ENCODE peak calls at places on chromosomes 1 and 21, in ten cellular contexts. One of them, this sample, is unnamed.

GRCh38 chr1:241163363-241163762 is 193.6 kb downstream of the RGS7 start:
- DNase-seq in dermis blood vessel endothelial cell: no peak
- DNase-seq in cardiac muscle cell: no peak
- DNase-seq in T-helper 2 cell: no peak
- DNase-seq in activated gamma-delta T cell treated with anti-CD3 and anti-CD28 coated beads, Interleukin-2, amount 50 U/mL, for 16 hours: no peak
- DNase-seq in T-helper 22 cell: no peak
- DNase-seq in posterior vena cava: no peak
- DNase-seq in amniotic stem cell: no peak
- DNase-seq in nephron progenitor cell: no peak
- DNase-seq in effector memory CD4-positive, alpha-beta T cell: no peak
- DNase-seq in this sample: no peak

GRCh38 chr1:9908846-9909221 is 1.2 kb downstream of the CTNNBIP1 start:
- DNase-seq in effector memory CD4-positive, alpha-beta T cell: no peak
- DNase-seq in cardiac muscle cell: no peak
- DNase-seq in activated gamma-delta T cell treated with anti-CD3 and anti-CD28 coated beads, Interleukin-2, amount 50 U/mL, for 16 hours: no peak
- DNase-seq in dermis blood vessel endothelial cell: no peak
- DNase-seq in nephron progenitor cell: no peak
- DNase-seq in posterior vena cava: no peak
- DNase-seq in T-helper 2 cell: no peak
- DNase-seq in T-helper 22 cell: no peak
- DNase-seq in amniotic stem cell: no peak
- DNase-seq in this sample: no peak

GRCh38 chr1:230073371-230074035 is 6.5 kb downstream of the GALNT2 start:
- DNase-seq in effector memory CD4-positive, alpha-beta T cell: no peak
- DNase-seq in activated gamma-delta T cell treated with anti-CD3 and anti-CD28 coated beads, Interleukin-2, amount 50 U/mL, for 16 hours: no peak
- DNase-seq in dermis blood vessel endothelial cell: no peak
- DNase-seq in posterior vena cava: no peak
- DNase-seq in cardiac muscle cell: no peak
- DNase-seq in nephron progenitor cell: no peak
- DNase-seq in T-helper 2 cell: no peak
- DNase-seq in T-helper 22 cell: no peak
- DNase-seq in amniotic stem cell: peak
- DNase-seq in this sample: no peak

GRCh38 chr1:40382110-40382464 is 8.6 kb downstream of the SMAP2 start:
- DNase-seq in cardiac muscle cell: no peak
- DNase-seq in effector memory CD4-positive, alpha-beta T cell: no peak
- DNase-seq in dermis blood vessel endothelial cell: no peak
- DNase-seq in posterior vena cava: no peak
- DNase-seq in T-helper 2 cell: no peak
- DNase-seq in activated gamma-delta T cell treated with anti-CD3 and anti-CD28 coated beads, Interleukin-2, amount 50 U/mL, for 16 hours: no peak
- DNase-seq in nephron progenitor cell: no peak
- DNase-seq in T-helper 22 cell: no peak
- DNase-seq in amniotic stem cell: no peak
- DNase-seq in this sample: no peak

GRCh38 chr1:225299624-225300023 is 128.2 kb downstream of the LBR start:
- DNase-seq in T-helper 22 cell: no peak
- DNase-seq in amniotic stem cell: no peak
- DNase-seq in cardiac muscle cell: no peak
- DNase-seq in T-helper 2 cell: no peak
- DNase-seq in activated gamma-delta T cell treated with anti-CD3 and anti-CD28 coated beads, Interleukin-2, amount 50 U/mL, for 16 hours: no peak
- DNase-seq in posterior vena cava: no peak
- DNase-seq in effector memory CD4-positive, alpha-beta T cell: no peak
- DNase-seq in nephron progenitor cell: no peak
- DNase-seq in dermis blood vessel endothelial cell: no peak
- DNase-seq in this sample: no peak

GRCh38 chr1:91757760-91758545 is 128.0 kb downstream of the TGFBR3 start:
- DNase-seq in T-helper 22 cell: no peak
- DNase-seq in activated gamma-delta T cell treated with anti-CD3 and anti-CD28 coated beads, Interleukin-2, amount 50 U/mL, for 16 hours: no peak
- DNase-seq in nephron progenitor cell: no peak
- DNase-seq in dermis blood vessel endothelial cell: no peak
- DNase-seq in posterior vena cava: no peak
- DNase-seq in T-helper 2 cell: no peak
- DNase-seq in cardiac muscle cell: no peak
- DNase-seq in amniotic stem cell: no peak
- DNase-seq in effector memory CD4-positive, alpha-beta T cell: no peak
- DNase-seq in this sample: no peak

GRCh38 chr1:67793562-67793961 is 39.7 kb downstream of the GNG12 start:
- DNase-seq in activated gamma-delta T cell treated with anti-CD3 and anti-CD28 coated beads, Interleukin-2, amount 50 U/mL, for 16 hours: no peak
- DNase-seq in effector memory CD4-positive, alpha-beta T cell: no peak
- DNase-seq in dermis blood vessel endothelial cell: peak
- DNase-seq in nephron progenitor cell: no peak
- DNase-seq in T-helper 22 cell: no peak
- DNase-seq in T-helper 2 cell: no peak
- DNase-seq in cardiac muscle cell: no peak
- DNase-seq in posterior vena cava: no peak
- DNase-seq in amniotic stem cell: no peak
- DNase-seq in this sample: no peak

GRCh38 chr1:151980287-151981177 is 13.1 kb downstream of the S100A10 start:
- DNase-seq in activated gamma-delta T cell treated with anti-CD3 and anti-CD28 coated beads, Interleukin-2, amount 50 U/mL, for 16 hours: no peak
- DNase-seq in dermis blood vessel endothelial cell: peak
- DNase-seq in effector memory CD4-positive, alpha-beta T cell: no peak
- DNase-seq in T-helper 2 cell: no peak
- DNase-seq in posterior vena cava: peak
- DNase-seq in cardiac muscle cell: no peak
- DNase-seq in amniotic stem cell: no peak
- DNase-seq in nephron progenitor cell: no peak
- DNase-seq in T-helper 22 cell: no peak
- DNase-seq in this sample: no peak

GRCh38 chr1:236893626-236894545 is 98.8 kb downstream of the MTR start:
- DNase-seq in T-helper 22 cell: no peak
- DNase-seq in nephron progenitor cell: no peak
- DNase-seq in T-helper 2 cell: no peak
- DNase-seq in activated gamma-delta T cell treated with anti-CD3 and anti-CD28 coated beads, Interleukin-2, amount 50 U/mL, for 16 hours: no peak
- DNase-seq in dermis blood vessel endothelial cell: no peak
- DNase-seq in effector memory CD4-positive, alpha-beta T cell: no peak
- DNase-seq in amniotic stem cell: no peak
- DNase-seq in cardiac muscle cell: no peak
- DNase-seq in posterior vena cava: no peak
- DNase-seq in this sample: no peak

GRCh38 chr1:198529414-198529813 is 11.1 kb downstream of the ATP6V1G3 start:
- DNase-seq in T-helper 22 cell: no peak
- DNase-seq in activated gamma-delta T cell treated with anti-CD3 and anti-CD28 coated beads, Interleukin-2, amount 50 U/mL, for 16 hours: no peak
- DNase-seq in cardiac muscle cell: no peak
- DNase-seq in T-helper 2 cell: no peak
- DNase-seq in dermis blood vessel endothelial cell: peak
- DNase-seq in effector memory CD4-positive, alpha-beta T cell: no peak
- DNase-seq in posterior vena cava: no peak
- DNase-seq in nephron progenitor cell: no peak
- DNase-seq in amniotic stem cell: peak
- DNase-seq in this sample: no peak

GRCh38 chr1:181592261-181592859 is 109.0 kb downstream of the CACNA1E start:
- DNase-seq in T-helper 2 cell: no peak
- DNase-seq in posterior vena cava: no peak
- DNase-seq in cardiac muscle cell: peak
- DNase-seq in effector memory CD4-positive, alpha-beta T cell: no peak
- DNase-seq in amniotic stem cell: no peak
- DNase-seq in dermis blood vessel endothelial cell: no peak
- DNase-seq in T-helper 22 cell: no peak
- DNase-seq in nephron progenitor cell: peak
- DNase-seq in activated gamma-delta T cell treated with anti-CD3 and anti-CD28 coated beads, Interleukin-2, amount 50 U/mL, for 16 hours: no peak
- DNase-seq in this sample: no peak

GRCh38 chr21:29449306-29449940 is 150.7 kb downstream of the BACH1 start:
- DNase-seq in dermis blood vessel endothelial cell: peak
- DNase-seq in T-helper 2 cell: no peak
- DNase-seq in T-helper 22 cell: no peak
- DNase-seq in cardiac muscle cell: no peak
- DNase-seq in amniotic stem cell: no peak
- DNase-seq in nephron progenitor cell: no peak
- DNase-seq in effector memory CD4-positive, alpha-beta T cell: no peak
- DNase-seq in posterior vena cava: no peak
- DNase-seq in activated gamma-delta T cell treated with anti-CD3 and anti-CD28 coated beads, Interleukin-2, amount 50 U/mL, for 16 hours: no peak
- DNase-seq in this sample: no peak

GRCh38 chr1:74842726-74843125 is 109.8 kb downstream of the TYW3 start:
- DNase-seq in activated gamma-delta T cell treated with anti-CD3 and anti-CD28 coated beads, Interleukin-2, amount 50 U/mL, for 16 hours: no peak
- DNase-seq in effector memory CD4-positive, alpha-beta T cell: no peak
- DNase-seq in nephron progenitor cell: no peak
- DNase-seq in dermis blood vessel endothelial cell: no peak
- DNase-seq in amniotic stem cell: no peak
- DNase-seq in posterior vena cava: no peak
- DNase-seq in T-helper 2 cell: no peak
- DNase-seq in T-helper 22 cell: no peak
- DNase-seq in cardiac muscle cell: no peak
- DNase-seq in this sample: no peak

GRCh38 chr1:16155537-16156410 is at the start of gene EPHA2:
- DNase-seq in dermis blood vessel endothelial cell: peak
- DNase-seq in activated gamma-delta T cell treated with anti-CD3 and anti-CD28 coated beads, Interleukin-2, amount 50 U/mL, for 16 hours: no peak
- DNase-seq in T-helper 2 cell: no peak
- DNase-seq in cardiac muscle cell: peak
- DNase-seq in amniotic stem cell: peak
- DNase-seq in nephron progenitor cell: peak
- DNase-seq in effector memory CD4-positive, alpha-beta T cell: no peak
- DNase-seq in posterior vena cava: peak
- DNase-seq in T-helper 22 cell: no peak
- DNase-seq in this sample: peak

GRCh38 chr1:233427907-233428306 is 100.4 kb downstream of the MAP3K21 start:
- DNase-seq in effector memory CD4-positive, alpha-beta T cell: no peak
- DNase-seq in amniotic stem cell: no peak
- DNase-seq in activated gamma-delta T cell treated with anti-CD3 and anti-CD28 coated beads, Interleukin-2, amount 50 U/mL, for 16 hours: no peak
- DNase-seq in T-helper 22 cell: no peak
- DNase-seq in nephron progenitor cell: no peak
- DNase-seq in T-helper 2 cell: no peak
- DNase-seq in cardiac muscle cell: no peak
- DNase-seq in posterior vena cava: no peak
- DNase-seq in dermis blood vessel endothelial cell: no peak
- DNase-seq in this sample: no peak

GRCh38 chr1:228445867-228446584 is 29.4 kb upstream of the TRIM17 start:
- DNase-seq in nephron progenitor cell: peak
- DNase-seq in posterior vena cava: peak
- DNase-seq in effector memory CD4-positive, alpha-beta T cell: no peak
- DNase-seq in cardiac muscle cell: peak
- DNase-seq in activated gamma-delta T cell treated with anti-CD3 and anti-CD28 coated beads, Interleukin-2, amount 50 U/mL, for 16 hours: no peak
- DNase-seq in T-helper 22 cell: no peak
- DNase-seq in T-helper 2 cell: no peak
- DNase-seq in amniotic stem cell: no peak
- DNase-seq in dermis blood vessel endothelial cell: peak
- DNase-seq in this sample: no peak

GRCh38 chr1:219568728-219569127 is 44.2 kb downstream of the ZC3H11B start:
- DNase-seq in posterior vena cava: no peak
- DNase-seq in effector memory CD4-positive, alpha-beta T cell: no peak
- DNase-seq in cardiac muscle cell: peak
- DNase-seq in nephron progenitor cell: no peak
- DNase-seq in amniotic stem cell: no peak
- DNase-seq in activated gamma-delta T cell treated with anti-CD3 and anti-CD28 coated beads, Interleukin-2, amount 50 U/mL, for 16 hours: no peak
- DNase-seq in dermis blood vessel endothelial cell: peak
- DNase-seq in T-helper 22 cell: no peak
- DNase-seq in T-helper 2 cell: no peak
- DNase-seq in this sample: no peak

GRCh38 chr1:186188004-186188539 is 187.0 kb downstream of the TPR start:
- DNase-seq in effector memory CD4-positive, alpha-beta T cell: no peak
- DNase-seq in activated gamma-delta T cell treated with anti-CD3 and anti-CD28 coated beads, Interleukin-2, amount 50 U/mL, for 16 hours: no peak
- DNase-seq in nephron progenitor cell: no peak
- DNase-seq in T-helper 22 cell: no peak
- DNase-seq in cardiac muscle cell: no peak
- DNase-seq in T-helper 2 cell: no peak
- DNase-seq in amniotic stem cell: peak
- DNase-seq in dermis blood vessel endothelial cell: peak
- DNase-seq in posterior vena cava: no peak
- DNase-seq in this sample: no peak

GRCh38 chr1:57017717-57018116 is 51.9 kb upstream of the C8B start:
- DNase-seq in dermis blood vessel endothelial cell: no peak
- DNase-seq in T-helper 22 cell: no peak
- DNase-seq in amniotic stem cell: no peak
- DNase-seq in T-helper 2 cell: no peak
- DNase-seq in activated gamma-delta T cell treated with anti-CD3 and anti-CD28 coated beads, Interleukin-2, amount 50 U/mL, for 16 hours: no peak
- DNase-seq in posterior vena cava: no peak
- DNase-seq in cardiac muscle cell: no peak
- DNase-seq in nephron progenitor cell: no peak
- DNase-seq in effector memory CD4-positive, alpha-beta T cell: no peak
- DNase-seq in this sample: no peak

GRCh38 chr1:14790967-14791366 is 192.5 kb downstream of the KAZN start:
- DNase-seq in posterior vena cava: no peak
- DNase-seq in dermis blood vessel endothelial cell: no peak
- DNase-seq in nephron progenitor cell: no peak
- DNase-seq in T-helper 22 cell: no peak
- DNase-seq in amniotic stem cell: no peak
- DNase-seq in activated gamma-delta T cell treated with anti-CD3 and anti-CD28 coated beads, Interleukin-2, amount 50 U/mL, for 16 hours: no peak
- DNase-seq in effector memory CD4-positive, alpha-beta T cell: no peak
- DNase-seq in cardiac muscle cell: no peak
- DNase-seq in T-helper 2 cell: no peak
- DNase-seq in this sample: peak

GRCh38 chr21:43917515-43918384 is 52.7 kb downstream of the AGPAT3 start:
- DNase-seq in T-helper 22 cell: no peak
- DNase-seq in T-helper 2 cell: no peak
- DNase-seq in effector memory CD4-positive, alpha-beta T cell: no peak
- DNase-seq in activated gamma-delta T cell treated with anti-CD3 and anti-CD28 coated beads, Interleukin-2, amount 50 U/mL, for 16 hours: no peak
- DNase-seq in posterior vena cava: peak
- DNase-seq in amniotic stem cell: no peak
- DNase-seq in dermis blood vessel endothelial cell: no peak
- DNase-seq in cardiac muscle cell: no peak
- DNase-seq in nephron progenitor cell: no peak
- DNase-seq in this sample: peak

GRCh38 chr1:174963547-174964125 is 36.1 kb upstream of the CACYBP start:
- DNase-seq in T-helper 22 cell: no peak
- DNase-seq in amniotic stem cell: no peak
- DNase-seq in nephron progenitor cell: no peak
- DNase-seq in T-helper 2 cell: no peak
- DNase-seq in activated gamma-delta T cell treated with anti-CD3 and anti-CD28 coated beads, Interleukin-2, amount 50 U/mL, for 16 hours: no peak
- DNase-seq in effector memory CD4-positive, alpha-beta T cell: no peak
- DNase-seq in dermis blood vessel endothelial cell: no peak
- DNase-seq in posterior vena cava: no peak
- DNase-seq in cardiac muscle cell: no peak
- DNase-seq in this sample: no peak

GRCh38 chr1:42880384-42880783 is 34.0 kb downstream of the ZNF691 start:
- DNase-seq in dermis blood vessel endothelial cell: no peak
- DNase-seq in amniotic stem cell: no peak
- DNase-seq in cardiac muscle cell: no peak
- DNase-seq in effector memory CD4-positive, alpha-beta T cell: no peak
- DNase-seq in nephron progenitor cell: no peak
- DNase-seq in activated gamma-delta T cell treated with anti-CD3 and anti-CD28 coated beads, Interleukin-2, amount 50 U/mL, for 16 hours: no peak
- DNase-seq in T-helper 22 cell: no peak
- DNase-seq in T-helper 2 cell: no peak
- DNase-seq in posterior vena cava: no peak
- DNase-seq in this sample: no peak

GRCh38 chr1:93775224-93775623 is 93.6 kb upstream of the BCAR3 start:
- DNase-seq in posterior vena cava: no peak
- DNase-seq in amniotic stem cell: no peak
- DNase-seq in effector memory CD4-positive, alpha-beta T cell: no peak
- DNase-seq in nephron progenitor cell: no peak
- DNase-seq in dermis blood vessel endothelial cell: no peak
- DNase-seq in activated gamma-delta T cell treated with anti-CD3 and anti-CD28 coated beads, Interleukin-2, amount 50 U/mL, for 16 hours: no peak
- DNase-seq in T-helper 22 cell: no peak
- DNase-seq in cardiac muscle cell: no peak
- DNase-seq in T-helper 2 cell: no peak
- DNase-seq in this sample: no peak

GRCh38 chr21:40846566-40847411 is at the start of gene DSCAM:
- DNase-seq in nephron progenitor cell: peak
- DNase-seq in T-helper 2 cell: no peak
- DNase-seq in activated gamma-delta T cell treated with anti-CD3 and anti-CD28 coated beads, Interleukin-2, amount 50 U/mL, for 16 hours: no peak
- DNase-seq in dermis blood vessel endothelial cell: no peak
- DNase-seq in T-helper 22 cell: no peak
- DNase-seq in cardiac muscle cell: peak
- DNase-seq in effector memory CD4-positive, alpha-beta T cell: no peak
- DNase-seq in posterior vena cava: no peak
- DNase-seq in amniotic stem cell: no peak
- DNase-seq in this sample: no peak

GRCh38 chr1:240244968-240245628 is 153.4 kb downstream of the FMN2 start:
- DNase-seq in T-helper 22 cell: no peak
- DNase-seq in posterior vena cava: no peak
- DNase-seq in amniotic stem cell: peak
- DNase-seq in activated gamma-delta T cell treated with anti-CD3 and anti-CD28 coated beads, Interleukin-2, amount 50 U/mL, for 16 hours: no peak
- DNase-seq in dermis blood vessel endothelial cell: no peak
- DNase-seq in nephron progenitor cell: no peak
- DNase-seq in cardiac muscle cell: no peak
- DNase-seq in T-helper 2 cell: no peak
- DNase-seq in effector memory CD4-positive, alpha-beta T cell: no peak
- DNase-seq in this sample: no peak

GRCh38 chr1:157119448-157119847 is 18.7 kb downstream of the ETV3 start:
- DNase-seq in nephron progenitor cell: no peak
- DNase-seq in T-helper 2 cell: no peak
- DNase-seq in cardiac muscle cell: no peak
- DNase-seq in activated gamma-delta T cell treated with anti-CD3 and anti-CD28 coated beads, Interleukin-2, amount 50 U/mL, for 16 hours: no peak
- DNase-seq in dermis blood vessel endothelial cell: no peak
- DNase-seq in amniotic stem cell: no peak
- DNase-seq in posterior vena cava: no peak
- DNase-seq in T-helper 22 cell: no peak
- DNase-seq in effector memory CD4-positive, alpha-beta T cell: no peak
- DNase-seq in this sample: no peak

GRCh38 chr1:81327743-81328142 is 473.0 kb upstream of the ADGRL2 start:
- DNase-seq in nephron progenitor cell: no peak
- DNase-seq in dermis blood vessel endothelial cell: no peak
- DNase-seq in T-helper 2 cell: no peak
- DNase-seq in cardiac muscle cell: no peak
- DNase-seq in amniotic stem cell: no peak
- DNase-seq in T-helper 22 cell: no peak
- DNase-seq in effector memory CD4-positive, alpha-beta T cell: no peak
- DNase-seq in activated gamma-delta T cell treated with anti-CD3 and anti-CD28 coated beads, Interleukin-2, amount 50 U/mL, for 16 hours: no peak
- DNase-seq in posterior vena cava: no peak
- DNase-seq in this sample: no peak

This sample was measured in spleen.